ENCODE peak calls at places on chromosomes 7 and 10, in four cellular contexts. One of them, this sample, is unnamed.

GRCh38 chr7:137923380-137923779 is 76.6 kb upstream of the DGKI start:
- DNase-seq in CD4-positive, CD25-positive, alpha-beta regulatory T cell: no peak
- DNase-seq in stimulated activated CD8-positive, alpha-beta memory T cell treated with anti-CD3 and anti-CD28 coated beads, Interleukin-2, amount 100 ng/mL, for 48 hours: no peak
- DNase-seq in T-helper 2 cell: no peak
- DNase-seq in this sample: no peak

GRCh38 chr10:1602037-1602471 is 135.3 kb downstream of the ADARB2 start:
- DNase-seq in CD4-positive, CD25-positive, alpha-beta regulatory T cell: no peak
- DNase-seq in stimulated activated CD8-positive, alpha-beta memory T cell treated with anti-CD3 and anti-CD28 coated beads, Interleukin-2, amount 100 ng/mL, for 48 hours: no peak
- DNase-seq in T-helper 2 cell: no peak
- DNase-seq in this sample: no peak

GRCh38 chr10:14705548-14706234 is 69.0 kb downstream of the FAM107B start:
- DNase-seq in CD4-positive, CD25-positive, alpha-beta regulatory T cell: no peak
- DNase-seq in stimulated activated CD8-positive, alpha-beta memory T cell treated with anti-CD3 and anti-CD28 coated beads, Interleukin-2, amount 100 ng/mL, for 48 hours: no peak
- DNase-seq in T-helper 2 cell: no peak
- DNase-seq in this sample: no peak

GRCh38 chr7:151366872-151367207 is 25.2 kb downstream of the NUB1 start:
- DNase-seq in stimulated activated CD8-positive, alpha-beta memory T cell treated with anti-CD3 and anti-CD28 coated beads, Interleukin-2, amount 100 ng/mL, for 48 hours: no peak
- DNase-seq in CD4-positive, CD25-positive, alpha-beta regulatory T cell: no peak
- DNase-seq in T-helper 2 cell: no peak
- DNase-seq in this sample: no peak

GRCh38 chr7:147245274-147245673 is 1128.7 kb downstream of the CNTNAP2 start:
- DNase-seq in T-helper 2 cell: no peak
- DNase-seq in stimulated activated CD8-positive, alpha-beta memory T cell treated with anti-CD3 and anti-CD28 coated beads, Interleukin-2, amount 100 ng/mL, for 48 hours: no peak
- DNase-seq in CD4-positive, CD25-positive, alpha-beta regulatory T cell: no peak
- DNase-seq in this sample: peak; percentile 56

GRCh38 chr10:42984035-42984610 is 92.7 kb upstream of the RET start:
- DNase-seq in stimulated activated CD8-positive, alpha-beta memory T cell treated with anti-CD3 and anti-CD28 coated beads, Interleukin-2, amount 100 ng/mL, for 48 hours: no peak
- DNase-seq in CD4-positive, CD25-positive, alpha-beta regulatory T cell: no peak
- DNase-seq in T-helper 2 cell: no peak
- DNase-seq in this sample: no peak

GRCh38 chr7:1121476-1121875 is 33.6 kb downstream of the GPER1 start:
- DNase-seq in T-helper 2 cell: no peak
- DNase-seq in CD4-positive, CD25-positive, alpha-beta regulatory T cell: no peak
- DNase-seq in stimulated activated CD8-positive, alpha-beta memory T cell treated with anti-CD3 and anti-CD28 coated beads, Interleukin-2, amount 100 ng/mL, for 48 hours: no peak
- DNase-seq in this sample: no peak

GRCh38 chr10:75405201-75406143 is 3.9 kb upstream of the ZNF503 start:
- DNase-seq in CD4-positive, CD25-positive, alpha-beta regulatory T cell: no peak
- DNase-seq in stimulated activated CD8-positive, alpha-beta memory T cell treated with anti-CD3 and anti-CD28 coated beads, Interleukin-2, amount 100 ng/mL, for 48 hours: no peak
- DNase-seq in T-helper 2 cell: no peak
- DNase-seq in this sample: no peak

GRCh38 chr10:58444876-58445275 is 59.7 kb downstream of the TFAM start:
- DNase-seq in CD4-positive, CD25-positive, alpha-beta regulatory T cell: no peak
- DNase-seq in T-helper 2 cell: no peak
- DNase-seq in stimulated activated CD8-positive, alpha-beta memory T cell treated with anti-CD3 and anti-CD28 coated beads, Interleukin-2, amount 100 ng/mL, for 48 hours: no peak
- DNase-seq in this sample: no peak

GRCh38 chr10:105188737-105189463 is 547.8 kb downstream of the SORCS3 start:
- DNase-seq in T-helper 2 cell: no peak
- DNase-seq in CD4-positive, CD25-positive, alpha-beta regulatory T cell: no peak
- DNase-seq in stimulated activated CD8-positive, alpha-beta memory T cell treated with anti-CD3 and anti-CD28 coated beads, Interleukin-2, amount 100 ng/mL, for 48 hours: no peak
- DNase-seq in this sample: no peak

GRCh38 chr10:118907051-118907450 is 122.5 kb upstream of the NANOS1 start:
- DNase-seq in T-helper 2 cell: no peak
- DNase-seq in stimulated activated CD8-positive, alpha-beta memory T cell treated with anti-CD3 and anti-CD28 coated beads, Interleukin-2, amount 100 ng/mL, for 48 hours: no peak
- DNase-seq in CD4-positive, CD25-positive, alpha-beta regulatory T cell: no peak
- DNase-seq in this sample: no peak

GRCh38 chr7:45873355-45873754 is 473 bp upstream of the CCDC201 start:
- DNase-seq in stimulated activated CD8-positive, alpha-beta memory T cell treated with anti-CD3 and anti-CD28 coated beads, Interleukin-2, amount 100 ng/mL, for 48 hours: no peak
- DNase-seq in CD4-positive, CD25-positive, alpha-beta regulatory T cell: no peak
- DNase-seq in T-helper 2 cell: no peak
- DNase-seq in this sample: no peak

GRCh38 chr7:151425670-151426075 is 14.3 kb downstream of the CRYGN start:
- DNase-seq in CD4-positive, CD25-positive, alpha-beta regulatory T cell: no peak
- DNase-seq in T-helper 2 cell: no peak
- DNase-seq in stimulated activated CD8-positive, alpha-beta memory T cell treated with anti-CD3 and anti-CD28 coated beads, Interleukin-2, amount 100 ng/mL, for 48 hours: no peak
- DNase-seq in this sample: no peak

GRCh38 chr10:114393482-114393881 is 10.8 kb downstream of the AFAP1L2 start:
- DNase-seq in CD4-positive, CD25-positive, alpha-beta regulatory T cell: no peak
- DNase-seq in T-helper 2 cell: no peak
- DNase-seq in stimulated activated CD8-positive, alpha-beta memory T cell treated with anti-CD3 and anti-CD28 coated beads, Interleukin-2, amount 100 ng/mL, for 48 hours: no peak
- DNase-seq in this sample: no peak

GRCh38 chr7:33853361-33854062 is 51.8 kb upstream of the BMPER start:
- DNase-seq in CD4-positive, CD25-positive, alpha-beta regulatory T cell: no peak
- DNase-seq in stimulated activated CD8-positive, alpha-beta memory T cell treated with anti-CD3 and anti-CD28 coated beads, Interleukin-2, amount 100 ng/mL, for 48 hours: no peak
- DNase-seq in T-helper 2 cell: no peak
- DNase-seq in this sample: no peak

This sample was measured in Jurkat, Clone E6-1.